ENCODE peak calls at places on chromosomes 11 and 22, in seven cellular contexts. L, D, K, H, O, T and E are unnamed samples.

GRCh38 chr11:95790933-95791247 is 592 bp downstream of the CEP57 start:
- DNase-seq in L (peak), T (peak), O (peak), K (peak), H (peak), D (peak), E (peak)

GRCh38 chr11:10205928-10206327 is 88.1 kb downstream of the SBF2 start:
- DNase-seq in O (no peak), H (no peak), L (no peak), T (no peak), K (peak), D (no peak), E (no peak)

GRCh38 chr11:120527111-120527748 is 15.7 kb downstream of the GRIK4 start:
- DNase-seq in H (no peak), D (peak), T (no peak), L (peak), O (peak), K (no peak), E (peak)

GRCh38 chr11:62805991-62806441 is 776 bp upstream of the NXF1 start:
- DNase-seq in O (no peak), L (no peak), D (no peak), T (no peak), H (no peak), K (no peak), E (no peak)

GRCh38 chr11:10114593-10115404 is 179.2 kb downstream of the SBF2 start:
- DNase-seq in L (no peak), D (no peak), O (no peak), H (no peak), T (no peak), K (no peak), E (no peak)

GRCh38 chr11:96307748-96308133 is 35.3 kb downstream of the MAML2 start:
- DNase-seq in O (peak), L (peak), K (no peak), T (peak), H (no peak), D (no peak), E (peak)

GRCh38 chr11:62400760-62401159 is 18.1 kb upstream of the SCGB1A1 start:
- DNase-seq in D (peak), L (peak), K (peak), O (peak), H (peak), T (no peak), E (peak)

GRCh38 chr11:132008226-132008625 is 637.8 kb downstream of the NTM start:
- DNase-seq in L (no peak), H (no peak), K (no peak), T (no peak), O (no peak), D (no peak), E (no peak)

GRCh38 chr22:32712644-32713355 is 88.7 kb upstream of the TIMP3 start:
- DNase-seq in T (no peak), H (no peak), L (peak), O (peak), D (no peak), K (peak), E (no peak)

GRCh38 chr11:87179621-87180020 is 141.9 kb downstream of the TMEM135 start:
- DNase-seq in H (no peak), T (no peak), L (no peak), O (no peak), K (no peak), D (no peak), E (no peak)

GRCh38 chr22:37643225-37643847 is 3.9 kb downstream of the SH3BP1 start:
- DNase-seq in L (peak), D (peak), H (peak), O (peak), K (peak), T (no peak), E (peak)

GRCh38 chr11:65967329-65967934 is 5.9 kb downstream of the SART1 start:
- DNase-seq in L (no peak), D (no peak), K (no peak), O (no peak), T (no peak), H (no peak), E (no peak)

GRCh38 chr11:104146421-104146820 is 17.5 kb downstream of the PDGFD start:
- DNase-seq in D (no peak), T (no peak), L (no peak), K (no peak), H (no peak), O (no peak), E (no peak)

GRCh38 chr22:44211256-44211945 is 30.7 kb downstream of the PARVG start:
- DNase-seq in D (no peak), T (no peak), O (peak), K (no peak), L (peak), H (no peak), E (no peak)

GRCh38 chr11:126327280-126328000 is 23.6 kb downstream of the DCPS start:
- DNase-seq in O (no peak), T (no peak), L (no peak), D (no peak), K (no peak), H (no peak), E (no peak)

GRCh38 chr11:43787823-43788222 is 92.8 kb upstream of the ALKBH3 start:
- DNase-seq in L (no peak), O (no peak), H (no peak), T (no peak), D (no peak), K (no peak), E (no peak)
- H3K4me3 ChIP-seq in L (no peak), O (no peak), H (no peak), T (no peak), D (no peak), K (no peak), E (no peak)

GRCh38 chr11:69381681-69382130 is 87.8 kb downstream of the MYEOV start:
- DNase-seq in K (no peak), O (no peak), D (no peak), T (no peak), L (no peak), H (peak), E (peak)

GRCh38 chr11:69383372-69383771 is 89.4 kb downstream of the MYEOV start:
- DNase-seq in H (peak), D (no peak), O (no peak), K (no peak), T (no peak), L (no peak), E (no peak)

GRCh38 chr11:69380921-69381581 is 87.1 kb downstream of the MYEOV start:
- DNase-seq in T (no peak), O (no peak), L (no peak), D (no peak), H (peak), K (no peak), E (peak)

GRCh38 chr11:69383946-69384547 is 90.1 kb downstream of the MYEOV start:
- DNase-seq in H (peak), L (no peak), O (no peak), T (no peak), K (no peak), D (no peak), E (no peak)

DNA sequence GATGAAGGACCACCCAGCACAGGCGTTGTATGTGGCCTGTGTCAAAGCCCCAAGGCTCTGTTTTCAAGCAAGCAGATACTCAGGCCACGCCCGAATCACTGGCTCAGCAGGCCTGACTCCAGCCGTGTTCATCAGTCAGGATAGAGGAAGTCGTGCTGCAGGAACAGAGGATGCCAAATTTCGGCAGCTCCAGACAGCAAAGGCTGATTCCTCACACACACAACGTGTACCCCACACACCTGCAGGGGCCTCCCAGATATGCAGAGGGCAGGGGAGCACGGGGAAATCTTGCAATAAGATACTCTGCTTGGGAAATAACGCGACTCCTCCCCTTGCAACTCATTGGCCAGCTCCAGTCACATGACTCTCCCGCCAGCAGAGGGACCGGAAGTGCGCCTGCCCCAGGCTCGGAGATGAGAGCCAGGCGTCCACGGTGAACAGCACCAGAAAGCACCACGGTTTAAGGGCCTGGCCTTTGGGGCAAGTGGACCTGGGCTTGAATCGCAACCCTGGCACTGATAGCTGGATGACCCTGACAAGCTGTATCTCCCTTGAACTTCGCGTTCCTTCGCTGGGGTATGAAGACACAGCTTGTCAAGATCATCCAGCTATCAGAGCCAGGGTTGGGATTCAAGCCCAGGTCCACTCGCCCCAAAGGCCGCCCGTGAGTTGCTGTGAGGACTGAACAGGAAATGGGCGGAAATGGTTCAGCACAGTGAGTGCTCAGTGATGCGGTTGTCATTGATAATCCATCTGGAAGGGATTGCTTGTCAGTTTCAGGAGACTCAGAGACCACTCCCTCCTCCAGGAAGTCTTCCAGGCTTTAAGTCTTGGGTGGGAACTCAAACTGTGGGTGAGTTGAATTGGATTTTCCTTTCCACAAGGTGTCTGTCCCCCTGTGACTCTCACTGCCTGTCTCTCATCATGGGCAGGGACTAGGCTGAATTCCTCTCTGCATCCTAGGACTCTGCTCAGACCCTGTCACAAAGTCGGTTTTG is 88.5 kb downstream of the MYEOV start:
- DNase-seq in D (peak), T (peak), L (peak), O (peak), K (no peak), H (peak), E (peak)
- H3K4me3 ChIP-seq in D (peak), T (peak), L (no peak), O (no peak), K (no peak), H (no peak), E (no peak)

DNA sequence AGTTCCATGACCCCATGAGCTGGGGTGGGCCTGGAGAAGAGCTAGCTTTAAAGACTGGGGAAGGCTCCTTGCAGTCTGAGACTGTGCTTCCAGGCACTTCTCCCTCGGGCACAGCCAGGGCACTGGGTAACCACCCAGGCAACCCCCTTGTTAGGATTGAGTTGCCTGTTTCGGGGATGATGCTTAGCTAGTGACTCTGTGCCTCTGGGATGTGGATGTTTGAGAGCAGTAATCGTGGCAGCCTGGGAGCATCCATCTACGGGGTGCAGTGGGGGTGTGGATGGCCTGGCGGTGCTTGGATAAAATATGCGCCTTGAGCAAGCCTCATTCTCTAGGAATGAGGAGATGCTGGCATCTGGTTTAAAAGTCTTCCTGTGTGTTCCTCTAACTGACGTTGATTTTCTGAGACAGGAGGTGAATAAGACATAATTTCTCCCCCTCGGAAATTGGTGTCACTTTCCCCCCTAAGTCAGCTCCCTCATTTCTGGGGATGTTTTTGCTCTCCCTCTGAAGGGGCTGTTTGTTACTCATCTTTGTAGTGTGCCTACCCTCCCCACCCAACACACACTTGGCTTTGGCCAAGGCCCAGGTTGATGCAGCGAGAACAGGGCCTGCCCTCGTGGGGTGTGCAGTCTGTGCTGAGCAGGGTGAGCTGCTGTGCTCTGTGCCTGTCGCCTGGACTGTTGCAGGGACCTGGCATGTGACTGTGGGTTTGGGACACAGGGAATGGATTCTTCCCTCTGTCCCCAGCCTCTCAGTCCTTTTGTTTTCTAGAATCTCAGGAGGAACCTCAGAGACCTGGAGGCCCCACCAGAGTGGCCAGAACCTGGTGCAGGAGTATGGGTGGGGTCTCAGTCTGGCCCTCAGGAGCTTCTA is 2.0 kb downstream of the GNAZ start:
- DNase-seq in D (peak), O (no peak), L (no peak), H (no peak), K (no peak), T (no peak), E (no peak)
- H3K4me3 ChIP-seq in D (no peak), O (no peak), L (no peak), H (no peak), K (no peak), T (no peak), E (no peak)

DNA sequence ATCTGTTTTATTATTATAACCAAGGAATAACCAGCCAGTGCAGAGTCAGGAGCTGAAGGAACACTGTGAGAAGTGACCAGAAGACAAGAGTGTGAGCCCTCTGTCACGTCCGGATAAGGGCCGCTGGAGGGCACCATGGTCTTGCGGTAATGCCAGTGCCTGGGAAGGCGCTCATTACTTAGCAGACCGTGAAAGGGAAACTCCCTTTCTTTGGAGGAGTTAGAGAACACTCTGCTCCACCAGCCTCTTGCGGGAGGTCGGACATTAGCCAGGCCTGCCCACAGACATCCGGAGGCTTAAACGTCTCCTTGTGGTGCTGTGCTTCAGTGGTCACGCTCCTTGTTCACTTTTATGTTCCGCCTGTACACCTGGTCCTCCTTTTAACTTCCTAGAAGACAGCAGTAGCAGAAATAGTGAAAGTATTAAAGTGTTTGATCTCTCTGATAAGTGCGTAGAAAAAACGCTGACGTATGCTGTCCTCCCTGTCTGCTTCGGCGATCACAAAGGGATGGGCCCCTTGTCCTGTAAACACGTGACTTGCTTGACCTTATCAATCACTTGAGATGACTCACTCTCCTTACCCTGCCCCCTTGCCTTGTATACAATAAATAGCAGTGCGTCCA is 120.6 kb upstream of the LMO1 start:
- DNase-seq in D (no peak), T (no peak), H (no peak), L (peak), K (peak), O (peak), E (no peak)
- H3K4me3 ChIP-seq in D (no peak), T (no peak), H (no peak), L (no peak), K (no peak), O (no peak), E (no peak)

GRCh38 chr11:103111400-103111799 is 2.2 kb downstream of the DYNC2H1 start:
- DNase-seq in K (no peak), O (no peak), D (no peak), L (no peak), H (no peak), T (no peak), E (no peak)
- H3K4me3 ChIP-seq in K (no peak), O (no peak), D (no peak), L (peak), H (no peak), T (no peak), E (peak)

DNA sequence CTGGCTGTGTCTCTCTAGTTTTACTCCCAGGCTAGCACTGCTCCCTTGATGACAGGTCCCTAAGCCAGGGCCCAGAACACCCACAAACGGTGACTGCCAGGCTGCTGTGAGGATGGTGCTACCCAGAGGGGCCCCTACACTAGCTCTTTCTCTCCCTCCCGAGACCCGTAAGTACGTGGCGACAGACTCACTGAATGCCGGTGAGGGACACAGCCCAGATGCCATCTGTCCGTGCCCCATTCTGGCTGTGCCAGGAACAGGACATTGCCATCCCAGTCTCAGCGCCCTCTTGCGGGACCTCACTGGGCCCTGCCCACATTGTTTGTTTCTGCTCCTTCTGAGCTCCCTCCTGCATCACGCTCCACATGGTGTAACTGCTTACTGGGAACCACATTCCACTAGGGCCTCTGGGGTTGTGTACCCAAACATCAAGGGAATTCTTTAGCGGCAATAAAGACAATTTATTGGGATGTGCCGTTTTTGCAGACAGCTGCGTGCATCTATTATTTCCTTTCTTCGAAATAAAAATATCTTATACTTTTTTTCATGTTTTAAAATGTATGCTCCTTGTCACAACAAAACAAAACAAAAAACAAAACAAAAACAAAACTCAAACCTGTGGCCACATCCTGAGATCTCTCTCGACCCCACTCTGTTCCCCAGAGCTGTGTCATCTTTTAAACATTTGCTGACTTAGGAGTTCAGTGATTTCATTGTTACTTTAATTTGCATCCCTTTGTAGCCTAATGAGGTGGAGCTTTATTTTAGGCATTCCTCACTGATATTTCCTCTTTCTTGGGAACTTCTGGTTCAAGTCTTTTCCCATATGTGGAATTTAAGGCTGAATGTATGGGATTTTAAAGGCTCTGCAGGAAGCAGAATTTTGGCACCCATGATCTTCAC is 4.4 kb upstream of the TPCN2 start:
- DNase-seq in L (peak), O (peak), H (peak), K (peak), T (peak), D (peak), E (peak)
- H3K4me3 ChIP-seq in L (no peak), O (no peak), H (no peak), K (no peak), T (peak), D (no peak), E (no peak)

GRCh38 chr22:48491451-48491941 is 1336.2 kb downstream of the BRD1 start:
- DNase-seq in H (peak), T (no peak), L (no peak), K (no peak), O (no peak), D (no peak), E (no peak)

GRCh38 chr22:48490513-48491411 is 1336.9 kb downstream of the BRD1 start:
- DNase-seq in K (no peak), H (peak), L (no peak), T (no peak), O (no peak), D (no peak), E (no peak)

GRCh38 chr22:48488149-48488551 is 1339.5 kb downstream of the BRD1 start:
- DNase-seq in T (no peak), L (no peak), O (no peak), H (peak), D (no peak), K (no peak), E (no peak)

GRCh38 chr22:48488611-48489456 is 1338.8 kb downstream of the BRD1 start:
- DNase-seq in H (peak), K (peak), O (no peak), L (no peak), D (no peak), T (no peak), E (no peak)

GRCh38 chr22:48489551-48490512 is 1337.8 kb downstream of the BRD1 start:
- DNase-seq in D (no peak), L (no peak), O (peak), H (peak), T (no peak), K (peak), E (no peak)
- H3K4me3 ChIP-seq in D (peak), L (peak), O (no peak), H (peak), T (no peak), K (peak), E (no peak)

GRCh38 chr11:47538741-47539575 is 14.0 kb downstream of the CELF1 start:
- DNase-seq in H (no peak), K (no peak), L (peak), D (no peak), T (no peak), O (no peak), E (no peak)

GRCh38 chr11:47533690-47534135 is 19.2 kb downstream of the CELF1 start:
- DNase-seq in D (no peak), O (peak), T (no peak), L (peak), K (no peak), H (no peak), E (no peak)

GRCh38 chr11:47532597-47533213 is 20.2 kb downstream of the CELF1 start:
- DNase-seq in L (no peak), T (no peak), H (no peak), O (peak), K (peak), D (no peak), E (no peak)

GRCh38 chr11:47536925-47537324 is 16.0 kb downstream of the CELF1 start:
- DNase-seq in O (no peak), L (peak), H (no peak), T (no peak), D (no peak), K (no peak), E (no peak)

DNA sequence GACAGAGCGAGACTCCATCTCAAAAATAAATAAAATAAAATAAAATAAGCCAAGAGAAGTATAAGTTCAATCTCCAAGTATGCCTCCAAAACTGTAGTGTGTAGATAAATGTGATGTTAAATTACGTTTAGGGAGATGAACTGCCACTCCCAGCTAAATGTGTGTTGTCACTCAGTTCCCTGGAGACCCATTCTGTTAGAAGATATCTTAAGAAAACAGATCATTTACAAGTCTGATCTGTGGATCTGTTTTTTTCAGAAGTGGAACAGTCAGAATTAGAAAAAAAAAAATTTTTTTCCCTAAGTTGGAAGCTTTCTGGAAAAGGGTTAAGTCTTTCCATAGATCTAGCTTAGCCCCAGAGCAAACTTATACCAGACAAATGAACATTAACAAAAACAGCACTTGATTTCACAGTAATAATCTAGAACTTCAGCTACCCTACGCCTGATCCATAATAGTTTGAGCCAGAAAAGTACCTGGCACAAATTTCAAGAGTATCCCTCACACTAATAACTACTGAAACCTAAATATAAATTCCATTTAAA is 18.2 kb downstream of the CELF1 start:
- DNase-seq in O (no peak), K (no peak), T (no peak), D (no peak), H (no peak), L (no peak), E (no peak)
- H3K4me3 ChIP-seq in O (no peak), K (no peak), T (no peak), D (no peak), H (no peak), L (no peak), E (no peak)